ENCODE peak calls at places on chromosomes 6 and 20, in five cellular contexts. One of them, this sample, is unnamed. For H3K4me1, the result is how much of the 10 kb centered on the place peaks cover.

GRCh38 chr20:48819813-48820648 is 7.8 kb downstream of the PREX1 start:
- DNase-seq in GM23338: peak
- DNase-seq in aorta: peak
- DNase-seq in astrocyte: no peak
- DNase-seq in spleen: peak
- DNase-seq in this sample: no peak

GRCh38 chr20:50663095-50663821 is 28.1 kb downstream of the RIPOR3 start:
- DNase-seq in astrocyte: no peak
- DNase-seq in aorta: no peak
- DNase-seq in GM23338: peak
- DNase-seq in spleen: no peak
- DNase-seq in this sample: no peak

GRCh38 chr6:42278131-42278853 is 60.6 kb upstream of the MRPS10 start:
- DNase-seq in astrocyte: no peak
- DNase-seq in GM23338: no peak
- DNase-seq in spleen: no peak
- DNase-seq in aorta: no peak
- DNase-seq in this sample: no peak

GRCh38 chr20:42041000-42041565 is 422.9 kb upstream of the CHD6 start:
- DNase-seq in spleen: no peak
- DNase-seq in aorta: no peak
- DNase-seq in astrocyte: no peak
- DNase-seq in GM23338: no peak
- DNase-seq in this sample: no peak

GRCh38 chr20:26208296-26209091 is 511.8 kb upstream of the ZNF337 start:
- DNase-seq in aorta: peak
- DNase-seq in GM23338: peak
- DNase-seq in astrocyte: no peak
- DNase-seq in spleen: peak
- DNase-seq in this sample: no peak

GRCh38 chr6:150641398-150642139 is 41.9 kb downstream of the PLEKHG1 start:
- DNase-seq in astrocyte: peak
- DNase-seq in aorta: no peak
- DNase-seq in GM23338: no peak
- DNase-seq in spleen: no peak
- DNase-seq in this sample: no peak

GRCh38 chr6:31784270-31784925 is 7.3 kb upstream of the VWA7 start:
- DNase-seq in GM23338: no peak
- DNase-seq in aorta: no peak
- DNase-seq in astrocyte: no peak
- DNase-seq in spleen: no peak
- DNase-seq in this sample: no peak

GRCh38 chr20:50172347-50173013 is 18.1 kb upstream of the CEBPB start:
- DNase-seq in spleen: peak
- DNase-seq in aorta: peak
- DNase-seq in GM23338: peak
- DNase-seq in astrocyte: peak
- DNase-seq in this sample: peak

GRCh38 chr6:20833881-20834515 is 299.7 kb downstream of the CDKAL1 start:
- DNase-seq in astrocyte: no peak
- DNase-seq in spleen: no peak
- DNase-seq in aorta: no peak
- DNase-seq in GM23338: peak
- DNase-seq in this sample: no peak

GRCh38 chr20:31956556-31957220 is 4.8 kb upstream of the PDRG1 start:
- DNase-seq in aorta: no peak
- DNase-seq in GM23338: no peak
- DNase-seq in astrocyte: no peak
- DNase-seq in spleen: no peak
- DNase-seq in this sample: no peak

GRCh38 chr20:59606566-59606965 is 2.2 kb downstream of the PHACTR3 start:
- DNase-seq in GM23338: no peak
- DNase-seq in spleen: no peak
- DNase-seq in aorta: peak
- DNase-seq in astrocyte: no peak
- DNase-seq in this sample: no peak

GRCh38 chr6:137589067-137589848 is 95.1 kb upstream of the OLIG3 start:
- DNase-seq in GM23338: peak
- DNase-seq in aorta: no peak
- DNase-seq in astrocyte: peak
- DNase-seq in spleen: no peak
- DNase-seq in this sample: no peak

GRCh38 chr6:106473807-106474206 is 113.3 kb downstream of the CRYBG1 start:
- DNase-seq in aorta: no peak
- DNase-seq in spleen: no peak
- DNase-seq in astrocyte: peak
- DNase-seq in GM23338: no peak
- DNase-seq in this sample: no peak

GRCh38 chr6:105243487-105243886 is 63.7 kb upstream of the POPDC3 start:
- DNase-seq in astrocyte: no peak
- DNase-seq in spleen: no peak
- DNase-seq in GM23338: no peak
- DNase-seq in aorta: no peak
- DNase-seq in this sample: no peak
- H3K27ac ChIP-seq in astrocyte: no peak
- H3K27ac ChIP-seq in spleen: no peak
- H3K27ac ChIP-seq in GM23338: no peak
- H3K27ac ChIP-seq in aorta: no peak
- H3K27ac ChIP-seq in this sample: no peak

GRCh38 chr6:56865081-56865875 is 89.6 kb upstream of the BEND6 start:
- DNase-seq in astrocyte: no peak
- DNase-seq in spleen: no peak
- DNase-seq in aorta: no peak
- DNase-seq in GM23338: no peak
- DNase-seq in this sample: no peak
- H3K4me1 ChIP-seq in astrocyte: under half
- H3K4me1 ChIP-seq in spleen: under half
- H3K4me1 ChIP-seq in aorta: under half
- H3K4me1 ChIP-seq in GM23338: under half
- H3K4me1 ChIP-seq in this sample: under half

GRCh38 chr6:163947276-163947675 is 532.8 kb downstream of the QKI start:
- DNase-seq in astrocyte: no peak
- DNase-seq in aorta: no peak
- DNase-seq in GM23338: no peak
- DNase-seq in spleen: no peak
- DNase-seq in this sample: no peak
- H3K27ac ChIP-seq in astrocyte: no peak
- H3K27ac ChIP-seq in aorta: no peak
- H3K27ac ChIP-seq in GM23338: no peak
- H3K27ac ChIP-seq in spleen: no peak
- H3K27ac ChIP-seq in this sample: no peak

GRCh38 chr6:13575377-13575775 is 975 bp downstream of the SIRT5 start:
- DNase-seq in spleen: no peak
- DNase-seq in GM23338: no peak
- DNase-seq in astrocyte: no peak
- DNase-seq in aorta: no peak
- DNase-seq in this sample: no peak
- H3K4me1 ChIP-seq in spleen: under half
- H3K4me1 ChIP-seq in GM23338: under half
- H3K4me1 ChIP-seq in astrocyte: under half
- H3K4me1 ChIP-seq in aorta: under half
- H3K4me1 ChIP-seq in this sample: under half

GRCh38 chr6:5499644-5500306 is 238.5 kb downstream of the FARS2 start:
- DNase-seq in spleen: no peak
- DNase-seq in aorta: no peak
- DNase-seq in GM23338: no peak
- DNase-seq in astrocyte: peak
- DNase-seq in this sample: no peak

GRCh38 chr6:5501837-5502236 is 240.5 kb downstream of the FARS2 start:
- DNase-seq in aorta: no peak
- DNase-seq in GM23338: no peak
- DNase-seq in spleen: no peak
- DNase-seq in astrocyte: peak
- DNase-seq in this sample: no peak

GRCh38 chr6:5493806-5494205 is 232.5 kb downstream of the FARS2 start:
- DNase-seq in astrocyte: no peak
- DNase-seq in spleen: no peak
- DNase-seq in aorta: no peak
- DNase-seq in GM23338: no peak
- DNase-seq in this sample: no peak

GRCh38 chr6:5497896-5498578 is 236.7 kb downstream of the FARS2 start:
- DNase-seq in astrocyte: peak
- DNase-seq in aorta: no peak
- DNase-seq in GM23338: no peak
- DNase-seq in spleen: no peak
- DNase-seq in this sample: no peak

GRCh38 chr6:5498579-5498899 is 237.2 kb downstream of the FARS2 start:
- DNase-seq in astrocyte: no peak
- DNase-seq in GM23338: no peak
- DNase-seq in spleen: no peak
- DNase-seq in aorta: no peak
- DNase-seq in this sample: no peak
- H3K27ac ChIP-seq in astrocyte: peak
- H3K27ac ChIP-seq in GM23338: no peak
- H3K27ac ChIP-seq in spleen: no peak
- H3K27ac ChIP-seq in aorta: no peak
- H3K27ac ChIP-seq in this sample: no peak

DNA sequence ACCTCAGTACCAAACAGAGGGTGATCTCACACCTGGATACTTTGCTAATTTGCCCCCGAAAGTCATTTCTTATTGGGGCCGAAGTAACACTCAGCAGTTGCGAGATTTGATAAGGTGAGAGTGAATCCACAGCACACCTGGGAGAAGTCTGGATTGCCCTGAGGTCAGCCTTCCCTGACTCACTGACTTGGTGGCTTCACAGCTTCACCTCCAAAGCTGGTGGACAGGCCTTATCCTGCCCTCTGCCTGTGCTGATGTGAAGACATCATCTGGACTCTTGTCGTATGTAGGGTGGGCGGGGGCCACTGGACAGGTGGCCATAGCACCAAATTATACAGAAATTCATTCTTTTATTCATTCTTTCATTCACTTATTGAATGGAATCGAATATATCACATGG is 101.8 kb upstream of the ARMC2 start:
- DNase-seq in astrocyte: no peak
- DNase-seq in spleen: no peak
- DNase-seq in GM23338: no peak
- DNase-seq in aorta: no peak
- DNase-seq in this sample: peak
- H3K4me1 ChIP-seq in astrocyte: under half
- H3K4me1 ChIP-seq in spleen: under half
- H3K4me1 ChIP-seq in GM23338: under half
- H3K4me1 ChIP-seq in aorta: under half
- H3K4me1 ChIP-seq in this sample: under half

GRCh38 chr6:128425855-128426254 is 94.5 kb downstream of the PTPRK start:
- DNase-seq in aorta: no peak
- DNase-seq in astrocyte: no peak
- DNase-seq in spleen: no peak
- DNase-seq in GM23338: no peak
- DNase-seq in this sample: no peak

GRCh38 chr6:128422871-128423270 is 97.5 kb downstream of the PTPRK start:
- DNase-seq in astrocyte: no peak
- DNase-seq in GM23338: no peak
- DNase-seq in aorta: no peak
- DNase-seq in spleen: no peak
- DNase-seq in this sample: no peak

GRCh38 chr6:128417698-128418097 is 102.7 kb downstream of the PTPRK start:
- DNase-seq in GM23338: no peak
- DNase-seq in spleen: no peak
- DNase-seq in aorta: no peak
- DNase-seq in astrocyte: peak
- DNase-seq in this sample: no peak

GRCh38 chr6:128421788-128422187 is 98.6 kb downstream of the PTPRK start:
- DNase-seq in spleen: no peak
- DNase-seq in astrocyte: no peak
- DNase-seq in GM23338: no peak
- DNase-seq in aorta: no peak
- DNase-seq in this sample: no peak

GRCh38 chr6:128422200-128422599 is 98.2 kb downstream of the PTPRK start:
- DNase-seq in GM23338: no peak
- DNase-seq in aorta: no peak
- DNase-seq in spleen: no peak
- DNase-seq in astrocyte: no peak
- DNase-seq in this sample: no peak
- H3K27ac ChIP-seq in GM23338: no peak
- H3K27ac ChIP-seq in aorta: no peak
- H3K27ac ChIP-seq in spleen: no peak
- H3K27ac ChIP-seq in astrocyte: no peak
- H3K27ac ChIP-seq in this sample: no peak

GRCh38 chr6:34652263-34652662 is 44.3 kb downstream of the ILRUN start:
- DNase-seq in aorta: no peak
- DNase-seq in astrocyte: no peak
- DNase-seq in spleen: no peak
- DNase-seq in GM23338: no peak
- DNase-seq in this sample: no peak
- H3K4me1 ChIP-seq in aorta: under half
- H3K4me1 ChIP-seq in astrocyte: under half
- H3K4me1 ChIP-seq in spleen: under half
- H3K4me1 ChIP-seq in GM23338: under half
- H3K4me1 ChIP-seq in this sample: under half

This sample was measured in transverse colon.